ENCODE peak calls at places on chromosomes 6 and 20, in four cellular contexts. D, W, V and Q are unnamed samples.

GRCh38 chr6:156598316-156598715 is 178.9 kb upstream of the ARID1B start:
- DNase-seq in D (no peak), W (no peak), V (no peak), Q (no peak)

GRCh38 chr6:46796842-46797241 is 3.7 kb downstream of the MEP1A start:
- DNase-seq in D (no peak), W (peak), V (no peak), Q (no peak)

GRCh38 chr20:26208296-26209091 is 511.8 kb upstream of the ZNF337 start:
- DNase-seq in D (no peak), W (no peak), V (no peak), Q (no peak)

GRCh38 chr6:35195120-35195780 is 18.5 kb upstream of the SCUBE3 start:
- DNase-seq in D (no peak), W (peak), V (no peak), Q (no peak)

GRCh38 chr6:138404666-138405337 is 779 bp downstream of the HEBP2 start:
- DNase-seq in D (peak), W (no peak), V (no peak), Q (no peak)

GRCh38 chr6:166112580-166112979 is 55.1 kb downstream of the TBXT start:
- DNase-seq in D (no peak), W (peak), V (peak), Q (no peak)

GRCh38 chr6:150725795-150726194 is 126.1 kb downstream of the PLEKHG1 start:
- DNase-seq in D (no peak), W (no peak), V (no peak), Q (no peak)

GRCh38 chr20:53579581-53580375 is 13.9 kb downstream of the ZNF217 start:
- DNase-seq in D (no peak), W (peak), V (peak), Q (no peak)

GRCh38 chr20:39310363-39311037 is 348.4 kb downstream of the DHX35 start:
- DNase-seq in D (no peak), W (no peak), V (no peak), Q (no peak)

GRCh38 chr20:44851545-44851944 is 34.0 kb upstream of the YWHAB start:
- DNase-seq in D (no peak), W (no peak), V (no peak), Q (no peak)

GRCh38 chr20:59308493-59309201 is 8.2 kb downstream of the EDN3 start:
- DNase-seq in D (peak), W (no peak), V (no peak), Q (no peak)

GRCh38 chr20:13274311-13274965 is 53.4 kb downstream of the ISM1 start:
- DNase-seq in D (no peak), W (no peak), V (no peak), Q (no peak)

GRCh38 chr6:19831358-19831757 is 5.8 kb upstream of the ID4 start:
- DNase-seq in D (no peak), W (no peak), V (no peak), Q (no peak)

GRCh38 chr6:35079311-35080000 is 61.7 kb downstream of the TCP11 start:
- DNase-seq in D (no peak), W (no peak), V (no peak), Q (no peak)

GRCh38 chr20:63107449-63108200 is 100.9 kb upstream of the BHLHE23 start:
- DNase-seq in D (no peak), W (no peak), V (no peak), Q (no peak)

GRCh38 chr6:163926642-163927041 is 512.1 kb downstream of the QKI start:
- DNase-seq in D (no peak), W (peak), V (no peak), Q (no peak)

GRCh38 chr6:96467814-96468213 is 53.8 kb upstream of the UFL1 start:
- DNase-seq in D (no peak), W (no peak), V (no peak), Q (no peak)

GRCh38 chr20:63312268-63312667 is 19.3 kb downstream of the COL20A1 start:
- DNase-seq in D (no peak), W (no peak), V (no peak), Q (no peak)

GRCh38 chr6:166056637-166057036 is 111.0 kb downstream of the TBXT start:
- DNase-seq in D (no peak), W (peak), V (no peak), Q (no peak)

GRCh38 chr20:38283236-38283635 is 20.7 kb upstream of the BPI start:
- DNase-seq in D (no peak), W (no peak), V (no peak), Q (no peak)

GRCh38 chr20:1463971-1464570 is 2.6 kb downstream of the NSFL1C start:
- DNase-seq in D (no peak), W (peak), V (no peak), Q (no peak)